ENCODE peak calls at places on chromosomes 5 and 9, in nine cellular contexts. One of them, this sample, is unnamed.
A peak's percentile ranks its signal among the peaks of the same experiment; 100 is the strongest.

GRCh38 chr9:82062245-82062644 is 73.7 kb downstream of the SPATA31D1 start:
- DNase-seq in spleen: no peak
- DNase-seq in ovary: no peak
- DNase-seq in testis: no peak
- DNase-seq in heart right ventricle: no peak
- DNase-seq in fibroblast of lung: no peak
- DNase-seq in RWPE2: no peak
- DNase-seq in psoas muscle: no peak
- DNase-seq in HepG2: no peak
- DNase-seq in this sample: no peak

GRCh38 chr5:114118511-114118910 is 243.4 kb upstream of the KCNN2 start:
- DNase-seq in spleen: no peak
- DNase-seq in fibroblast of lung: no peak
- DNase-seq in ovary: no peak
- DNase-seq in HepG2: no peak
- DNase-seq in psoas muscle: no peak
- DNase-seq in heart right ventricle: no peak
- DNase-seq in RWPE2: no peak
- DNase-seq in testis: no peak
- DNase-seq in this sample: no peak

GRCh38 chr9:107108367-107108766 is 174.7 kb upstream of the RAD23B start:
- DNase-seq in RWPE2: no peak
- DNase-seq in ovary: no peak
- DNase-seq in HepG2: no peak
- DNase-seq in spleen: no peak
- DNase-seq in fibroblast of lung: no peak
- DNase-seq in testis: no peak
- DNase-seq in heart right ventricle: no peak
- DNase-seq in psoas muscle: no peak
- DNase-seq in this sample: no peak

GRCh38 chr5:120139039-120139438 is 325.1 kb upstream of the PRR16 start:
- DNase-seq in psoas muscle: no peak
- DNase-seq in testis: no peak
- DNase-seq in fibroblast of lung: peak; percentile 91
- DNase-seq in RWPE2: no peak
- DNase-seq in heart right ventricle: peak; percentile 15
- DNase-seq in HepG2: peak; percentile 70
- DNase-seq in ovary: peak; percentile 49
- DNase-seq in spleen: no peak
- DNase-seq in this sample: peak; percentile 29

GRCh38 chr9:134922066-134922931 is 4.6 kb upstream of the FCN1 start:
- DNase-seq in psoas muscle: peak; percentile 44
- DNase-seq in RWPE2: no peak
- DNase-seq in testis: peak; percentile 25
- DNase-seq in ovary: no peak
- DNase-seq in HepG2: no peak
- DNase-seq in heart right ventricle: no peak
- DNase-seq in fibroblast of lung: no peak
- DNase-seq in spleen: peak; percentile 86
- DNase-seq in this sample: peak; percentile 65

GRCh38 chr5:922041-922744 is 29.5 kb downstream of the TRIP13 start:
- DNase-seq in fibroblast of lung: no peak
- DNase-seq in ovary: no peak
- DNase-seq in HepG2: no peak
- DNase-seq in heart right ventricle: no peak
- DNase-seq in spleen: peak; percentile 53
- DNase-seq in psoas muscle: no peak
- DNase-seq in testis: peak; percentile 12
- DNase-seq in RWPE2: no peak
- DNase-seq in this sample: peak; percentile 8

GRCh38 chr9:128393171-128393761 is 22.1 kb downstream of the URM1 start:
- DNase-seq in HepG2: no peak
- DNase-seq in testis: no peak
- DNase-seq in RWPE2: no peak
- DNase-seq in spleen: no peak
- DNase-seq in heart right ventricle: no peak
- DNase-seq in ovary: no peak
- DNase-seq in fibroblast of lung: no peak
- DNase-seq in psoas muscle: no peak
- DNase-seq in this sample: no peak

GRCh38 chr9:34332370-34332964 is 3.1 kb downstream of the NUDT2 start:
- DNase-seq in ovary: no peak
- DNase-seq in spleen: no peak
- DNase-seq in heart right ventricle: no peak
- DNase-seq in RWPE2: no peak
- DNase-seq in testis: no peak
- DNase-seq in HepG2: peak; percentile 60
- DNase-seq in psoas muscle: no peak
- DNase-seq in fibroblast of lung: peak; percentile 39
- DNase-seq in this sample: no peak

GRCh38 chr5:124661317-124662141 is 84.9 kb downstream of the ZNF608 start:
- DNase-seq in psoas muscle: no peak
- DNase-seq in RWPE2: no peak
- DNase-seq in fibroblast of lung: peak; percentile 98
- DNase-seq in ovary: no peak
- DNase-seq in heart right ventricle: no peak
- DNase-seq in spleen: no peak
- DNase-seq in HepG2: peak; percentile 99
- DNase-seq in testis: peak; percentile 35
- DNase-seq in this sample: no peak

GRCh38 chr5:124658867-124659557 is 87.4 kb downstream of the ZNF608 start:
- DNase-seq in RWPE2: no peak
- DNase-seq in fibroblast of lung: no peak
- DNase-seq in testis: no peak
- DNase-seq in ovary: no peak
- DNase-seq in psoas muscle: no peak
- DNase-seq in heart right ventricle: no peak
- DNase-seq in HepG2: no peak
- DNase-seq in spleen: no peak
- DNase-seq in this sample: no peak

GRCh38 chr5:124662261-124662781 is 84.1 kb downstream of the ZNF608 start:
- DNase-seq in ovary: no peak
- DNase-seq in heart right ventricle: no peak
- DNase-seq in RWPE2: no peak
- DNase-seq in HepG2: no peak
- DNase-seq in spleen: no peak
- DNase-seq in fibroblast of lung: no peak
- DNase-seq in psoas muscle: no peak
- DNase-seq in testis: no peak
- DNase-seq in this sample: no peak

GRCh38 chr5:124659798-124660197 is 86.6 kb downstream of the ZNF608 start:
- DNase-seq in ovary: no peak
- DNase-seq in spleen: no peak
- DNase-seq in heart right ventricle: no peak
- DNase-seq in HepG2: no peak
- DNase-seq in RWPE2: no peak
- DNase-seq in testis: no peak
- DNase-seq in psoas muscle: no peak
- DNase-seq in fibroblast of lung: no peak
- DNase-seq in this sample: no peak

DNA sequence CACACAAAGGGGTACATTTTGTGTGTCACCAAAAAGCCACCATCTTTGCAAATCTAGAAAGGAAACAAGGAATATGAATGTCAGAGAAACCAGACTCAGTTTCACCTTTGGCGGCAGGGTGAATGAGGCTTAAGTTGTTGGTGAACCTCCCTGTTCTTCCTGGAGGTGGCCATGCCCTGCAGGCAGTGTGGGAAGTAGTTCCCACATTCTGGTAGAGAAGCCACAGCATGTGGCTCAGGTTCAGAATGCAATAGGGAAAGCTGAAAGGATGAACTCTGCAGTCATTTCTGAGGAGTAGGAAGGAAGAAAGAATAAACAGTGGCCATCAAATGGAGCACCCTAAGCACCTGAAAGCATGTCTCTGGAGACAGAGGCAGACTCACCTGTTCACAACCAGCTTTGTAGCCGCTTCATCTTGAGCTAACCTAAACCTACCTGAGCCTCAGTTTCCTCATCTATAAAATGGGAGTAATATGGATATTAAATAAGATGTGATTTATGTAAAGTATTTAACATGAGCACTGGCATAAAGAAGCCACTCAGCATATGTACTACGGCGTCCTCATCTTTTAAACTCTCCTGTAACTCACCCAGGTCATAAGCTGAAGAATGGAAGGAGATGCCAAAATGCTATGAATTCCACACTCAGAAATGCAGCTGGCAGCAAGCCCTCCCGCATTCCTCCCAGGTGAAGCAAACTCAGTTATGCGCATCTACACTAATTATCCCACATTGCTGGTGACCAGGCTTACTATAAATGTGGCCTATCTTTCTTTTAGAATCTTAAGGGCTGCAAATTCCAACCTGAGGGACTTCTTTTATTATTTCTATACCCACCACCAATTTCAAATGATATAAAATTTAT is 86.0 kb downstream of the ZNF608 start:
- DNase-seq in RWPE2: no peak
- DNase-seq in HepG2: no peak
- DNase-seq in heart right ventricle: no peak
- DNase-seq in spleen: no peak
- DNase-seq in ovary: no peak
- DNase-seq in testis: peak; percentile 24
- DNase-seq in psoas muscle: no peak
- DNase-seq in fibroblast of lung: peak; percentile 85
- DNase-seq in this sample: no peak
- H3K4me1 ChIP-seq in RWPE2: peaks cover 43% of the 10 kb centered on the region
- H3K4me1 ChIP-seq in HepG2: peaks cover 89% of the 10 kb centered on the region
- H3K4me1 ChIP-seq in heart right ventricle: peaks cover 93% of the 10 kb centered on the region
- H3K4me1 ChIP-seq in spleen: peaks cover 62% of the 10 kb centered on the region
- H3K4me1 ChIP-seq in ovary: peaks cover 18% of the 10 kb centered on the region
- H3K4me1 ChIP-seq in testis: peaks cover 25% of the 10 kb centered on the region
- H3K4me1 ChIP-seq in psoas muscle: peaks cover 66% of the 10 kb centered on the region
- H3K4me1 ChIP-seq in fibroblast of lung: peaks cover 22% of the 10 kb centered on the region
- H3K4me1 ChIP-seq in this sample: peaks cover 28% of the 10 kb centered on the region

GRCh38 chr5:2156358-2157059 is 273.8 kb upstream of the IRX4 start:
- DNase-seq in spleen: peak; percentile 31
- DNase-seq in HepG2: no peak
- DNase-seq in fibroblast of lung: no peak
- DNase-seq in testis: no peak
- DNase-seq in ovary: no peak
- DNase-seq in psoas muscle: no peak
- DNase-seq in RWPE2: no peak
- DNase-seq in heart right ventricle: no peak
- DNase-seq in this sample: no peak

GRCh38 chr5:2158767-2159166 is 276.0 kb upstream of the IRX4 start:
- DNase-seq in fibroblast of lung: no peak
- DNase-seq in spleen: no peak
- DNase-seq in ovary: no peak
- DNase-seq in testis: no peak
- DNase-seq in heart right ventricle: no peak
- DNase-seq in psoas muscle: no peak
- DNase-seq in RWPE2: no peak
- DNase-seq in HepG2: no peak
- DNase-seq in this sample: no peak

GRCh38 chr5:2155556-2155955 is 272.8 kb upstream of the IRX4 start:
- DNase-seq in heart right ventricle: no peak
- DNase-seq in ovary: no peak
- DNase-seq in spleen: peak; percentile 44
- DNase-seq in fibroblast of lung: no peak
- DNase-seq in RWPE2: no peak
- DNase-seq in HepG2: no peak
- DNase-seq in testis: no peak
- DNase-seq in psoas muscle: no peak
- DNase-seq in this sample: no peak

GRCh38 chr5:2158109-2158508 is 275.4 kb upstream of the IRX4 start:
- DNase-seq in RWPE2: no peak
- DNase-seq in testis: no peak
- DNase-seq in heart right ventricle: no peak
- DNase-seq in fibroblast of lung: no peak
- DNase-seq in psoas muscle: no peak
- DNase-seq in ovary: no peak
- DNase-seq in HepG2: no peak
- DNase-seq in spleen: peak; percentile 23
- DNase-seq in this sample: no peak

GRCh38 chr5:2157372-2157771 is 274.6 kb upstream of the IRX4 start:
- DNase-seq in HepG2: no peak
- DNase-seq in ovary: no peak
- DNase-seq in heart right ventricle: no peak
- DNase-seq in psoas muscle: no peak
- DNase-seq in spleen: peak; percentile 65
- DNase-seq in fibroblast of lung: no peak
- DNase-seq in testis: no peak
- DNase-seq in RWPE2: no peak
- DNase-seq in this sample: no peak
- TF ChIP-seq CTCF in HepG2: no peak
- TF ChIP-seq CTCF in ovary: no peak
- TF ChIP-seq CTCF in heart right ventricle: no peak
- TF ChIP-seq CTCF in psoas muscle: no peak
- TF ChIP-seq CTCF in spleen: no peak
- TF ChIP-seq CTCF in fibroblast of lung: no peak
- TF ChIP-seq CTCF in testis: no peak
- TF ChIP-seq CTCF in RWPE2: no peak
- TF ChIP-seq CTCF in this sample: no peak

GRCh38 chr9:26655166-26655565 is 237.4 kb downstream of the CAAP1 start:
- DNase-seq in fibroblast of lung: no peak
- DNase-seq in ovary: no peak
- DNase-seq in testis: no peak
- DNase-seq in spleen: no peak
- DNase-seq in RWPE2: no peak
- DNase-seq in psoas muscle: no peak
- DNase-seq in HepG2: no peak
- DNase-seq in heart right ventricle: no peak
- DNase-seq in this sample: no peak

GRCh38 chr9:26658476-26658875 is 234.1 kb downstream of the CAAP1 start:
- DNase-seq in fibroblast of lung: no peak
- DNase-seq in HepG2: no peak
- DNase-seq in testis: no peak
- DNase-seq in ovary: no peak
- DNase-seq in RWPE2: no peak
- DNase-seq in spleen: no peak
- DNase-seq in psoas muscle: no peak
- DNase-seq in heart right ventricle: no peak
- DNase-seq in this sample: no peak

GRCh38 chr9:26650325-26650724 is 242.3 kb downstream of the CAAP1 start:
- DNase-seq in spleen: no peak
- DNase-seq in ovary: no peak
- DNase-seq in testis: no peak
- DNase-seq in HepG2: no peak
- DNase-seq in heart right ventricle: no peak
- DNase-seq in fibroblast of lung: no peak
- DNase-seq in psoas muscle: no peak
- DNase-seq in RWPE2: no peak
- DNase-seq in this sample: no peak

GRCh38 chr9:26657958-26658357 is 234.6 kb downstream of the CAAP1 start:
- DNase-seq in HepG2: no peak
- DNase-seq in heart right ventricle: no peak
- DNase-seq in ovary: no peak
- DNase-seq in fibroblast of lung: no peak
- DNase-seq in spleen: no peak
- DNase-seq in RWPE2: no peak
- DNase-seq in psoas muscle: no peak
- DNase-seq in testis: no peak
- DNase-seq in this sample: no peak

DNA sequence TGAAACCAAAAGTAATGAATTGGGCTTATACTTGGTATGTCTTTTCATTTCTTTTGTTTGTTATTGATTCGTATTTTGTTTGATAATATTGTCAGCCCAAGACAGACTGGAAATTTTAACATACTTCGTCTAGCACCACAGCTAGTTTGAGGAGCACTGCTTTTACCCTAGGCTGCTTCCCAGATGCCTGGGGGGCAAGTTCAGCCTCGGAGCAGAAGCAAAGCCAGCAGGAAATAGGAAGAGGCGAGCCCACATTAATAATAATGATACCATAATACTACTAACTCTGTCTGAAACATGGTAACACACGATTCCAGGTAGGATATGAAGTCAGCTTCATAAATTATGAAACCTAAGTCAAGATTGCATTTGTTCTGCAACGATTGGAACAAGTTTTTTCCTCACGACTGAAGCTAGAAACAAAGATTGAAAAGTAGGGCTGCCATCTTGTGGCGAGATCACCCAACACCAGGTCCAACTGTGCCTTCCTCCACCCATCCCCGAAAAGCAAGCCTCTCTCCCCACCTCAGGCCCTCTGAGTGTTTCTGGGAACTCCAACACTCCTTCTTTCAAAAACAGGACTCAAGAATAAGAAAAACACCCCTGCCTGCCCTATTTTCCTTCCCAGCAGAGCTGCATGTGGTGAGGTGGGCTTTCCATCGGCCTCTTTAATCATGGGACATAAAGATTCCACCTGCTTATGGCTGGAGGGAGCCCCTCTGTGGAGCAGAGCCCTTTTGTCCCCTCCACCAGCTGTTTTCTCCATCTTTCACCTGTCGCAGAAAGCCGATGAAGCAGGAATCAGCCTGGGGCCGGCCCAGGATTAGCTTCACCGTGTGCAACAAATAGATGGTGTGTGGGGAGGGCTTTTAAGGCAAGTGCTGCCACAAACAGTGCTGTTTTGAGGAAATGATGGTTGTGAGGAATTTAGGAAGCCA is 236.3 kb downstream of the CAAP1 start:
- DNase-seq in RWPE2: no peak
- DNase-seq in ovary: no peak
- DNase-seq in heart right ventricle: no peak
- DNase-seq in testis: peak; percentile 41
- DNase-seq in psoas muscle: no peak
- DNase-seq in spleen: no peak
- DNase-seq in HepG2: peak; percentile 2
- DNase-seq in fibroblast of lung: peak; percentile 0
- DNase-seq in this sample: no peak
- H3K4me3 ChIP-seq in RWPE2: no peak overlapping the region
- H3K4me3 ChIP-seq in ovary: no peak overlapping the region
- H3K4me3 ChIP-seq in heart right ventricle: no peak overlapping the region
- H3K4me3 ChIP-seq in testis: no peak overlapping the region
- H3K4me3 ChIP-seq in psoas muscle: no peak overlapping the region
- H3K4me3 ChIP-seq in spleen: no peak overlapping the region
- H3K4me3 ChIP-seq in HepG2: no peak overlapping the region
- H3K4me3 ChIP-seq in fibroblast of lung: no peak overlapping the region
- H3K4me3 ChIP-seq in this sample: no peak overlapping the region

GRCh38 chr5:133827830-133828229 is 140.6 kb downstream of the C5orf15 start:
- DNase-seq in psoas muscle: no peak
- DNase-seq in heart right ventricle: no peak
- DNase-seq in HepG2: no peak
- DNase-seq in fibroblast of lung: no peak
- DNase-seq in RWPE2: no peak
- DNase-seq in spleen: no peak
- DNase-seq in ovary: no peak
- DNase-seq in testis: no peak
- DNase-seq in this sample: no peak
- H3K4me1 ChIP-seq in psoas muscle: peaks cover 10% of the 10 kb centered on the region
- H3K4me1 ChIP-seq in heart right ventricle: peaks cover 6% of the 10 kb centered on the region
- H3K4me1 ChIP-seq in HepG2: peaks cover 9% of the 10 kb centered on the region
- H3K4me1 ChIP-seq in fibroblast of lung: no peaks in the 10 kb centered on the region
- H3K4me1 ChIP-seq in RWPE2: no peaks in the 10 kb centered on the region
- H3K4me1 ChIP-seq in spleen: peaks cover 15% of the 10 kb centered on the region
- H3K4me1 ChIP-seq in ovary: peaks cover 3% of the 10 kb centered on the region
- H3K4me1 ChIP-seq in testis: no peaks in the 10 kb centered on the region
- H3K4me1 ChIP-seq in this sample: no peaks in the 10 kb centered on the region